ENCODE peak calls at places on chromosomes 5 and 9, in eight cellular contexts. N, J, S, U, L, G, O and M are unnamed samples.
A peak's percentile ranks its signal among the peaks of the same experiment; 100 is the strongest.

GRCh38 chr9:34665381-34666250 is 3.2 kb upstream of the CCL27 start:
- DNase-seq in L (peak; percentile 98), U (peak; percentile 85), O (peak; percentile 86), S (peak; percentile 96), J (peak; percentile 98), N (peak; percentile 99), G (peak; percentile 96), M (no peak)

GRCh38 chr9:135586601-135587109 is 25.1 kb downstream of the PAEP start:
- DNase-seq in S (no peak), G (no peak), N (peak; percentile 3), J (no peak), U (no peak), O (no peak), L (no peak), M (no peak)

GRCh38 chr9:113131689-113132151 is 19.1 kb upstream of the SLC31A2 start:
- DNase-seq in O (no peak), J (peak; percentile 62), G (no peak), N (peak; percentile 59), S (no peak), L (peak; percentile 41), U (no peak), M (peak; percentile 45)

GRCh38 chr9:136545065-136545965 is 533 bp downstream of the NOTCH1 start:
- DNase-seq in G (no peak), J (peak; percentile 55), S (no peak), O (peak; percentile 57), N (peak; percentile 51), L (peak; percentile 58), U (peak; percentile 54), M (peak; percentile 48)

GRCh38 chr9:121581775-121582600 is 69.4 kb upstream of the DAB2IP start:
- DNase-seq in S (no peak), G (peak; percentile 36), O (no peak), L (no peak), U (no peak), J (peak; percentile 75), N (no peak), M (no peak)

GRCh38 chr9:111066427-111066826 is 28.2 kb upstream of the LPAR1 start:
- DNase-seq in S (no peak), O (no peak), J (no peak), U (no peak), G (no peak), N (no peak), L (no peak), M (no peak)

GRCh38 chr5:134873987-134874830 is at the start of gene TXNDC15:
- DNase-seq in N (peak; percentile 94), G (peak; percentile 90), L (peak; percentile 95), S (peak; percentile 90), J (peak; percentile 96), O (peak; percentile 82), U (peak; percentile 79), M (peak; percentile 84)

GRCh38 chr9:38692707-38693106 is 27.2 kb downstream of the FAM240B start:
- DNase-seq in S (no peak), L (no peak), O (no peak), J (no peak), G (no peak), U (no peak), N (no peak), M (peak; percentile 16)

GRCh38 chr5:109743041-109743531 is 53.4 kb downstream of the MAN2A1 start:
- DNase-seq in L (no peak), G (no peak), J (no peak), O (no peak), U (no peak), S (no peak), N (no peak), M (no peak)

GRCh38 chr5:169422087-169422486 is 121.1 kb upstream of the SLIT3 start:
- DNase-seq in N (no peak), O (no peak), J (no peak), U (no peak), G (no peak), L (no peak), S (peak; percentile 29), M (no peak)

GRCh38 chr5:28743362-28743761 is 1705.0 kb upstream of the CDH9 start:
- DNase-seq in U (no peak), G (no peak), O (no peak), J (no peak), S (no peak), L (no peak), N (no peak), M (no peak)

DNA sequence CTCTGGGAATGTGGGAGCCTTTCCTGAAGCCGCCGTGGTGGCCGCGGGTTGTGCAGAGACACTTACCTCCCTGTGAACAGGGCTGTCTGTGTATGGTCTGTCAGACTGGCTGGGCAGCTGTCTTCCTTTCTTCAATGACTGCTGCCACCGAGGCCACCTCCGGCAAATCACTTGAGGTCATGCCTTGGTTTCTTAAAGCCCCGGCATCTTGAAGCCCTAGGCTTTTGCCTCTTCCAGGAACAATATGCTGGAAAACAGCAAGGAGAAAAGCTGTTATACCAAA is 79.5 kb upstream of the ZSWIM6 start:
- DNase-seq in N (no peak), O (no peak), S (no peak), G (no peak), U (no peak), J (no peak), L (no peak), M (no peak)
- H3K4me1 ChIP-seq in N (peaks cover 5% of the 10 kb centered on the region), O (no peaks in the 10 kb centered on the region), S (peaks cover 47% of the 10 kb centered on the region), G (peaks cover 2% of the 10 kb centered on the region), U (no peaks in the 10 kb centered on the region), J (no peaks in the 10 kb centered on the region), L (no peaks in the 10 kb centered on the region), M (no peaks in the 10 kb centered on the region)

GRCh38 chr5:142586552-142586951 is 99.3 kb downstream of the FGF1 start:
- DNase-seq in O (no peak), L (no peak), G (no peak), J (no peak), N (no peak), U (no peak), S (no peak), M (no peak)
- H3K4me1 ChIP-seq in O (peaks cover 2% of the 10 kb centered on the region), L (peaks cover 5% of the 10 kb centered on the region), G (no peaks in the 10 kb centered on the region), J (no peaks in the 10 kb centered on the region), N (peaks cover 4% of the 10 kb centered on the region), U (peaks cover 2% of the 10 kb centered on the region), S (no peaks in the 10 kb centered on the region), M (peaks cover 17% of the 10 kb centered on the region)

GRCh38 chr5:131163315-131164119 is 1.5 kb downstream of the HINT1 start:
- DNase-seq in L (peak; percentile 57), G (no peak), S (no peak), J (peak; percentile 6), U (no peak), O (no peak), N (peak; percentile 26), M (no peak)

GRCh38 chr5:131156971-131157370 is 8.1 kb downstream of the HINT1 start:
- DNase-seq in S (no peak), J (no peak), O (no peak), G (no peak), U (no peak), L (no peak), N (no peak), M (no peak)

GRCh38 chr5:131156385-131156784 is 8.7 kb downstream of the HINT1 start:
- DNase-seq in J (no peak), G (no peak), L (no peak), N (no peak), U (no peak), S (no peak), O (no peak), M (no peak)

GRCh38 chr5:131164161-131164930 is 710 bp downstream of the HINT1 start:
- DNase-seq in G (peak; percentile 70), U (peak; percentile 71), N (peak; percentile 81), J (peak; percentile 86), L (peak; percentile 92), S (peak; percentile 69), O (peak; percentile 66), M (peak; percentile 73)

GRCh38 chr5:131160134-131160533 is 4.9 kb downstream of the HINT1 start:
- DNase-seq in S (no peak), G (no peak), N (no peak), O (no peak), U (no peak), J (no peak), L (no peak), M (no peak)
- H3K4me1 ChIP-seq in S (peaks cover 6% of the 10 kb centered on the region), G (no peaks in the 10 kb centered on the region), N (no peaks in the 10 kb centered on the region), O (peaks cover 29% of the 10 kb centered on the region), U (peaks cover 27% of the 10 kb centered on the region), J (peaks cover 9% of the 10 kb centered on the region), L (peaks cover 9% of the 10 kb centered on the region), M (peaks cover 36% of the 10 kb centered on the region)

GRCh38 chr9:107322643-107323042 is 39.6 kb downstream of the RAD23B start:
- DNase-seq in G (no peak), U (no peak), L (no peak), O (no peak), N (no peak), S (no peak), J (peak; percentile 24), M (no peak)

GRCh38 chr9:107325842-107326241 is 42.8 kb downstream of the RAD23B start:
- DNase-seq in J (no peak), S (no peak), G (no peak), N (no peak), L (no peak), U (no peak), O (no peak), M (no peak)

GRCh38 chr9:107328510-107328909 is 45.4 kb downstream of the RAD23B start:
- DNase-seq in O (no peak), S (no peak), J (no peak), N (no peak), G (no peak), U (no peak), L (no peak), M (no peak)

DNA sequence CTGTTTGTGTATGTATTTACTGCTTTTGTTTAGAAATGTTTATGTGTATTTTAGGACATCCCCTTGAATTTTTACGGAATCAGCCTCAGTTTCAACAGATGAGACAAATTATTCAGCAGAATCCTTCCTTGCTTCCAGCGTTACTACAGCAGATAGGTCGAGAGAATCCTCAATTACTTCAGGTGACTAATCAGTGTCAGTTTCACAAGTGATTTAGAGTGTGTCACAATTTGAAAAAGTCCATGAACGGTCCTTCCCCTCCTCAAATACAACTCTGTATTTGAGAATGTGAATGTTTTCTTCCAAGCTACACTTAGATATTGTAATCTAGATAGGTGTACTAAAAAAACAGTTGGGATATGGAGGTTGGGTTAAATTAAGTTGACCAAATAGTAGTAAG is 40.8 kb downstream of the RAD23B start:
- DNase-seq in U (no peak), N (no peak), G (no peak), L (no peak), O (no peak), J (no peak), S (no peak), M (no peak)
- H3K4me1 ChIP-seq in U (no peaks in the 10 kb centered on the region), N (no peaks in the 10 kb centered on the region), G (peaks cover 2% of the 10 kb centered on the region), L (no peaks in the 10 kb centered on the region), O (no peaks in the 10 kb centered on the region), J (peaks cover 18% of the 10 kb centered on the region), S (no peaks in the 10 kb centered on the region), M (peaks cover 3% of the 10 kb centered on the region)

DNA sequence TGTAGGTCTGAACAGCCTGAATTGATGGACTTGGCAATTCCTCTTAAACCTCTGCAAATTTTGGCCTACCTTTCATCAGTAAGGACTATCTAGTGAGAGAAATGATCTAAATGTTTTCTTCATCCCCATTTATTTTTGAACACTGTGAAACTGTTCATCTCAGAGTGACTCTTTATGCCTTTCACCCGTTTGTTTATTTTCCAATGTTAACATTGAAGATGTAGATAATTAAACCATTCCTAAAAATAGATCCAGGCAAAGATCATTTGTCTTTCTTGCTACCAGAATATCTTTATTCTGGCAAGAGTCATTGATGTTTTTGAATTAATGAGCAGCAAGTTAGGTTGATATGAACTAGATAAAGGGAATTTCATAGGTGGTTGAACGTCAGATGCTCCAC is 3.2 kb downstream of the CPEB4 start:
- DNase-seq in J (no peak), O (no peak), L (no peak), N (no peak), U (no peak), S (no peak), G (no peak), M (no peak)
- H3K4me1 ChIP-seq in J (no peaks in the 10 kb centered on the region), O (peaks cover 31% of the 10 kb centered on the region), L (peaks cover 37% of the 10 kb centered on the region), N (peaks cover 12% of the 10 kb centered on the region), U (peaks cover 43% of the 10 kb centered on the region), S (peaks cover 26% of the 10 kb centered on the region), G (peaks cover 6% of the 10 kb centered on the region), M (peaks cover 17% of the 10 kb centered on the region)

GRCh38 chr9:36319183-36319582 is 60.9 kb upstream of the GNE start:
- DNase-seq in U (no peak), S (no peak), G (no peak), N (no peak), J (no peak), O (no peak), L (no peak), M (no peak)
- H3K4me1 ChIP-seq in U (no peaks in the 10 kb centered on the region), S (peaks cover 20% of the 10 kb centered on the region), G (no peaks in the 10 kb centered on the region), N (peaks cover 40% of the 10 kb centered on the region), J (peaks cover 18% of the 10 kb centered on the region), O (no peaks in the 10 kb centered on the region), L (peaks cover 7% of the 10 kb centered on the region), M (no peaks in the 10 kb centered on the region)